ENCODE peak calls at places on chromosome 18, in ten cellular contexts. O is PC-3, H is endodermal cell, G is right atrium auricular region, V is thoracic aorta, T is IMR-90, Y is heart left ventricle, P is transverse colon, J is tibial nerve, B is OCI-LY7. N is an unnamed sample. For H3K4me1, the result is how much of the 10 kb centered on the place peaks cover.

GRCh38 chr18:76922107-76922506 is 99.8 kb downstream of the ZNF236 start:
- DNase-seq in G (no peak), V (no peak), J (peak), B (peak), Y (peak), H (peak), T (peak), O (peak), P (peak), N (peak)

GRCh38 chr18:26227051-26227672 is 917 bp downstream of the TAF4B start:
- DNase-seq in G (no peak), T (no peak), Y (no peak), H (no peak), J (no peak), B (no peak), V (no peak), O (peak), P (no peak), N (no peak)

GRCh38 chr18:51425889-51426288 is 228.4 kb upstream of the MEX3C start:
- DNase-seq in O (no peak), J (no peak), H (no peak), V (no peak), Y (no peak), G (no peak), P (no peak), T (no peak), B (no peak), N (no peak)

GRCh38 chr18:12394428-12394827 is 13.3 kb upstream of the PRELID3A start:
- DNase-seq in P (peak), H (peak), J (no peak), G (no peak), O (no peak), V (no peak), T (no peak), Y (no peak), B (peak), N (no peak)

GRCh38 chr18:6569813-6570212 is 155.1 kb upstream of the L3MBTL4 start:
- DNase-seq in H (no peak), G (no peak), B (no peak), J (no peak), T (no peak), Y (no peak), O (peak), V (no peak), P (no peak), N (no peak)

GRCh38 chr18:11987527-11987926 is 6.2 kb downstream of the IMPA2 start:
- DNase-seq in O (no peak), G (no peak), Y (no peak), J (no peak), P (no peak), H (no peak), B (no peak), T (peak), V (no peak), N (no peak)

GRCh38 chr18:35378206-35378795 is 1.2 kb upstream of the ZNF396 start:
- DNase-seq in J (no peak), V (no peak), B (no peak), H (no peak), T (peak), Y (no peak), O (no peak), G (no peak), P (no peak), N (no peak)

GRCh38 chr18:70636991-70637390 is 348.1 kb downstream of the SOCS6 start:
- DNase-seq in O (peak), P (no peak), G (no peak), B (no peak), J (no peak), V (no peak), Y (no peak), H (no peak), T (no peak), N (no peak)

GRCh38 chr18:70004698-70005097 is 57.0 kb upstream of the CD226 start:
- DNase-seq in B (no peak), V (no peak), J (no peak), P (no peak), O (no peak), G (no peak), H (no peak), Y (no peak), T (peak), N (no peak)

GRCh38 chr18:45962461-45962860 is 4.7 kb downstream of the EPG5 start:
- DNase-seq in P (no peak), H (no peak), G (no peak), V (no peak), T (peak), Y (no peak), B (no peak), O (peak), J (no peak), N (peak)

GRCh38 chr18:51330148-51330547 is 132.7 kb upstream of the MEX3C start:
- DNase-seq in H (no peak), O (peak), T (no peak), J (no peak), P (no peak), G (no peak), V (no peak), Y (no peak), B (no peak), N (no peak)

GRCh38 chr18:59663096-59663495 is 34.1 kb downstream of the CCBE1 start:
- DNase-seq in P (no peak), T (no peak), B (no peak), J (no peak), H (no peak), V (no peak), Y (no peak), G (no peak), O (no peak), N (no peak)

GRCh38 chr18:3180325-3180724 is 39.4 kb downstream of the MYOM1 start:
- DNase-seq in P (no peak), B (no peak), T (peak), J (no peak), O (no peak), H (no peak), G (no peak), Y (no peak), V (no peak), N (no peak)

GRCh38 chr18:3138274-3138975 is 81.3 kb downstream of the MYOM1 start:
- DNase-seq in Y (no peak), P (no peak), V (no peak), T (no peak), J (no peak), G (no peak), H (no peak), O (no peak), B (no peak), N (no peak)

GRCh38 chr18:477565-477964 is 22.9 kb downstream of the COLEC12 start:
- DNase-seq in V (no peak), G (no peak), P (no peak), O (peak), J (no peak), T (no peak), Y (no peak), B (peak), H (no peak), N (no peak)

GRCh38 chr18:24659837-24660720 is 199.6 kb downstream of the HRH4 start:
- DNase-seq in P (peak), B (peak), V (no peak), G (peak), J (peak), T (peak), O (no peak), Y (peak), H (no peak), N (no peak)

GRCh38 chr18:77271720-77272481 is 22.3 kb downstream of the GALR1 start:
- DNase-seq in Y (no peak), B (no peak), G (no peak), T (peak), V (no peak), J (no peak), H (no peak), O (no peak), P (no peak), N (no peak)

GRCh38 chr18:69567813-69568488 is 167.3 kb downstream of the DOK6 start:
- DNase-seq in Y (no peak), J (no peak), G (no peak), O (peak), V (no peak), P (no peak), H (peak), B (peak), T (no peak), N (no peak)

GRCh38 chr18:32770181-32770650 is 2.6 kb downstream of the KLHL14 start:
- DNase-seq in P (no peak), T (no peak), B (no peak), Y (peak), H (no peak), V (no peak), O (no peak), J (no peak), G (no peak), N (no peak)

GRCh38 chr18:71374294-71374693 is 1085.4 kb downstream of the SOCS6 start:
- DNase-seq in B (no peak), V (no peak), T (no peak), J (no peak), P (no peak), H (peak), Y (no peak), O (no peak), G (no peak), N (no peak)

GRCh38 chr18:32919799-32920198 is 147.0 kb upstream of the KLHL14 start:
- DNase-seq in B (peak), T (no peak), P (peak), V (no peak), H (peak), Y (no peak), O (peak), G (no peak), J (no peak), N (no peak)

GRCh38 chr18:34315953-34316352 is 91.2 kb upstream of the NOL4 start:
- DNase-seq in T (no peak), G (no peak), J (no peak), Y (no peak), O (no peak), H (no peak), B (no peak), V (no peak), P (no peak), N (no peak)

GRCh38 chr18:35616664-35617423 is 35.3 kb downstream of the GALNT1 start:
- DNase-seq in J (peak), P (peak), B (peak), Y (peak), H (peak), T (peak), O (peak), V (no peak), G (no peak), N (peak)

GRCh38 chr18:76491801-76492668 is 3.0 kb downstream of the ZNF516 start:
- DNase-seq in O (peak), P (peak), Y (peak), T (peak), G (peak), V (no peak), B (peak), H (peak), J (peak), N (no peak)

GRCh38 chr18:54845788-54846187 is 17.5 kb downstream of the RAB27B start:
- DNase-seq in J (no peak), V (no peak), H (no peak), P (no peak), Y (no peak), B (no peak), G (no peak), O (peak), T (peak), N (no peak)

GRCh38 chr18:48790869-48791635 is 159.7 kb downstream of the SMAD7 start:
- DNase-seq in J (no peak), B (peak), V (no peak), H (peak), P (no peak), Y (no peak), O (no peak), G (no peak), T (no peak), N (no peak)

GRCh38 chr18:71237636-71238035 is 948.8 kb downstream of the SOCS6 start:
- DNase-seq in O (no peak), H (no peak), P (no peak), J (no peak), G (no peak), Y (no peak), V (no peak), T (no peak), B (no peak), N (no peak)

GRCh38 chr18:62073882-62074281 is 113.0 kb downstream of the PIGN start:
- DNase-seq in Y (no peak), G (no peak), B (no peak), O (no peak), H (no peak), J (no peak), T (no peak), P (no peak), V (no peak), N (no peak)

GRCh38 chr18:54712315-54712714 is 116.0 kb upstream of the RAB27B start:
- DNase-seq in G (no peak), V (no peak), H (no peak), P (peak), Y (no peak), J (no peak), B (no peak), T (peak), O (peak), N (no peak)

GRCh38 chr18:42976869-42977268 is 138.6 kb downstream of the RIT2 start:
- DNase-seq in H (no peak), Y (no peak), T (no peak), J (no peak), G (no peak), O (no peak), B (no peak), V (no peak), P (no peak), N (no peak)

GRCh38 chr18:3525870-3526420 is 76.0 kb downstream of the TGIF1 start:
- DNase-seq in G (no peak), J (no peak), P (peak), O (no peak), V (no peak), B (no peak), H (peak), T (no peak), Y (no peak), N (no peak)

GRCh38 chr18:37541517-37541916 is 24.1 kb downstream of the CELF4 start:
- DNase-seq in O (no peak), J (no peak), V (no peak), P (no peak), B (no peak), T (no peak), G (no peak), H (no peak), Y (no peak), N (no peak)

GRCh38 chr18:45677408-45677807 is 46.6 kb upstream of the SLC14A1 start:
- DNase-seq in T (no peak), G (no peak), J (no peak), H (no peak), Y (no peak), P (no peak), V (no peak), B (no peak), O (no peak), N (no peak)

GRCh38 chr18:54880706-54881105 is 52.4 kb downstream of the RAB27B start:
- DNase-seq in B (no peak), G (no peak), O (peak), P (no peak), H (peak), Y (no peak), T (peak), J (no peak), V (no peak), N (no peak)

GRCh38 chr18:5058768-5059539 is 138.1 kb downstream of the AKAIN1 start:
- DNase-seq in B (peak), J (no peak), V (no peak), P (no peak), Y (no peak), G (no peak), H (no peak), O (no peak), T (no peak), N (no peak)

GRCh38 chr18:35936951-35937350 is 35.5 kb upstream of the RMP24 start:
- DNase-seq in J (no peak), V (no peak), H (no peak), Y (no peak), G (no peak), P (no peak), O (no peak), T (no peak), B (no peak), N (peak)

GRCh38 chr18:48834421-48835011 is 116.2 kb downstream of the SMAD7 start:
- DNase-seq in Y (peak), B (peak), G (peak), O (peak), V (peak), P (peak), J (peak), H (peak), T (peak), N (peak)

GRCh38 chr18:78719821-78720220 is 259.8 kb upstream of the SALL3 start:
- DNase-seq in G (no peak), P (no peak), Y (no peak), B (no peak), H (no peak), O (no peak), T (no peak), J (no peak), V (no peak), N (no peak)

GRCh38 chr18:78932281-78932680 is 47.3 kb upstream of the SALL3 start:
- DNase-seq in B (no peak), H (no peak), O (no peak), T (no peak), Y (no peak), P (no peak), V (no peak), G (no peak), J (no peak), N (no peak)

GRCh38 chr18:58545338-58546096 is 83.4 kb downstream of the ALPK2 start:
- DNase-seq in B (no peak), Y (no peak), T (no peak), V (no peak), P (no peak), H (no peak), J (no peak), O (no peak), G (no peak), N (no peak)

GRCh38 chr18:58542426-58543159 is 86.3 kb downstream of the ALPK2 start:
- DNase-seq in O (no peak), V (no peak), T (no peak), Y (no peak), B (no peak), J (no peak), H (no peak), G (no peak), P (no peak), N (no peak)

GRCh38 chr18:58544179-58544578 is 84.7 kb downstream of the ALPK2 start:
- DNase-seq in O (peak), Y (no peak), P (no peak), V (no peak), B (no peak), J (no peak), H (no peak), T (no peak), G (no peak), N (no peak)

GRCh38 chr18:58541789-58542425 is 87.0 kb downstream of the ALPK2 start:
- DNase-seq in J (no peak), G (no peak), V (no peak), P (no peak), H (peak), B (no peak), Y (no peak), T (peak), O (peak), N (peak)

DNA sequence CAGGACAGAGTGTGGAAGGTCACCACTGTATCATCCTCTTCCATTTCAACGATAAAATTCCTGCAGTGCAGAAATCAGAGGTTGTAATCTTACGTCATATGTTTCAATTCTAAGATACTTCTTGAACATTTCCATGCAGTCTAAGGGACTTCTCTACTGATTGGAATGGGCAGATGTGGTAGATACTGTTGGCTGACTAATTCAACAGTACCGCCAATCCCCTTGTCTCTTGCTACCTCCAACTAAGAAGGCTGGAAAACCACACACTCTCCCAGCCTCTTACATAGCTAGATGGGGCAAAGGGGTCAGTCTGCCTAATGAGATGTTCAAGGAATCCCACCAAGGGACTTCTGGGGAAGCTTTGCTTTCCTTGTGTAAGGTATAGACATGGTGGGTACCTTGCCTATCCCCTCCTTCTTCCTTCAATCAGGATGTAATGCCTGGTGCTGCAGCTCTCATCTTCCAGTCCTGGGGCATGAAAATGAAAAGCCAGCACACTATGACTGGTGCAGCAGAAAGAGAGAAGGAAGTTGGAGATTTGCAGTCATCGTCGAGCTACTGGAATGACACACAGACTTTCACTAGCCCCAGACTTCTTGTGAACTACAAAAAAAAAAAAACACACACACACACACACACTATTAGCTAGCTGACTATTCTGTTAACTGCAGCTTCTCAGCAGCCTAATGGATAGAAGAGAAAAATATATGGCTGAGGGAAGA is 84.1 kb downstream of the ALPK2 start:
- DNase-seq in H (no peak), V (no peak), B (no peak), P (no peak), Y (no peak), J (no peak), O (no peak), T (no peak), G (no peak), N (no peak)
- H3K4me1 ChIP-seq in H (under half), V (under half), B (under half), P (under half), Y (under half), J (under half), O (half or more), T (under half), G (under half), N (under half)

GRCh38 chr18:29892960-29893558 is 1149.5 kb downstream of the DSC3 start:
- DNase-seq in O (peak), T (no peak), P (no peak), V (no peak), Y (no peak), G (no peak), H (no peak), J (no peak), B (peak), N (no peak)
- TF ChIP-seq CTCF in O (peak), T (peak), P (no peak), V (no peak), Y (peak), G (peak), H (peak), J (peak), B (peak), N (no peak)

DNA sequence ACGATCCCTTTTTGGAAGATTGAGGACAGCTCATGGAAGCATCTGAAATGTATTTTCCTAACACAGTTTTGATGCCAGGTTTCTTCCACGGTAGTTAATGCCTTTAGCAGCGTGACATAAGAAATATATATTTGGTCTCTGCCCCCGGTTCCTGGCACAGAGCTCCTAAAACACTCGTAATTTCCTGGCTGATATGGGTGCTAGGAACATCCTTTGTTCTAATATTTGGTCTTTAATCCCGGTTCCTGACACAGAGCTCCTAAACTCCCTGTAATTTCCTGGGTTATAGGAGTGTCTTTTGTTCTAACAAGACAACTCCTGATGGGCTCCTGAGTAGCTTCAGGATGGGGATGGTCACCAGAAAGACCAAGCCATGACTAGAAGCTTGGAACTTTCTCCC is 8.1 kb upstream of the CABLES1 start:
- DNase-seq in B (no peak), G (no peak), T (no peak), Y (no peak), H (no peak), O (no peak), P (no peak), V (no peak), J (no peak), N (no peak)
- H3K4me1 ChIP-seq in B (under half), G (under half), T (under half), Y (under half), H (under half), O (under half), P (under half), V (under half), J (under half), N (under half)

GRCh38 chr18:13576598-13576997 is 149.8 kb downstream of the FAM210A start:
- DNase-seq in V (no peak), B (no peak), Y (no peak), H (peak), J (no peak), P (no peak), G (peak), O (no peak), T (no peak), N (no peak)
- TF ChIP-seq CTCF in V (no peak), B (no peak), Y (no peak), H (no peak), J (no peak), P (no peak), G (no peak), O (no peak), T (no peak), N (no peak)

DNA sequence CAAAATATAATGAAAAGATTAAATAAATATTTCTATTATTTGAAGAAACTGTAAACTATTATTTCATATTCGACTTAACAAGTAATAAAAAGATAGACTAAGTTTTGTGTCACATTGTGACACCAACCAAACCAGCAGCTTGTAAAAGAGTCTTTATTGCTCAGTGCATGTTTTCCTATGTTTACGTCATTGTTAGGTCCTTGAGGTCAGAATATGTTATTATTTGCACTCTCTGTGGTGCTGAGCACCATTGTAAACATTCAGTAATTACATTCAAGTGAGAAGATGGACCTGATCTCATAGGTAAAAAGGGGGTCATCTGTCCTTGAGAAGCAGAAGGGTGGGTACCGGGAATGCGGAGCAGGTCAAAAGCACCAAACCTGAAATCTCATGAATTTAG is 1999.1 kb upstream of the CELF4 start:
- DNase-seq in P (no peak), T (no peak), Y (no peak), H (no peak), B (no peak), O (no peak), J (no peak), G (no peak), V (no peak), N (no peak)
- H3K4me1 ChIP-seq in P (under half), T (under half), Y (under half), H (under half), B (under half), O (under half), J (under half), G (under half), V (under half), N (under half)

N was measured in lung.